ENCODE peak calls at places on chromosome 21, in six cellular contexts. Z, O, T, E, U and K are unnamed samples.

GRCh38 chr21:34046917-34047316 is 26.5 kb upstream of the MRPS6 start:
- DNase-seq in Z (no peak), O (no peak), T (no peak), E (no peak), U (no peak), K (no peak)

GRCh38 chr21:20875741-20876140 is 122.5 kb upstream of the NCAM2 start:
- DNase-seq in Z (no peak), O (no peak), T (no peak), E (no peak), U (no peak), K (no peak)

GRCh38 chr21:42392731-42393442 is 3.0 kb downstream of the TMPRSS3 start:
- DNase-seq in Z (peak), O (no peak), T (no peak), E (no peak), U (no peak), K (no peak)

GRCh38 chr21:43626390-43626789 is 32.9 kb downstream of the HSF2BP start:
- DNase-seq in Z (no peak), O (no peak), T (no peak), E (peak), U (peak), K (no peak)

GRCh38 chr21:14589855-14590563 is 43.9 kb upstream of the SAMSN1 start:
- DNase-seq in Z (no peak), O (no peak), T (no peak), E (no peak), U (no peak), K (no peak)

GRCh38 chr21:18334066-18334465 is 69.5 kb downstream of the TMPRSS15 start:
- DNase-seq in Z (no peak), O (no peak), T (no peak), E (no peak), U (no peak), K (no peak)

GRCh38 chr21:34126269-34126668 is 52.9 kb downstream of the MRPS6 start:
- DNase-seq in Z (no peak), O (no peak), T (no peak), E (no peak), U (peak), K (no peak)

GRCh38 chr21:29238967-29239289 is 59.8 kb upstream of the BACH1 start:
- DNase-seq in Z (no peak), O (no peak), T (no peak), E (no peak), U (peak), K (no peak)

GRCh38 chr21:33401617-33401967 is 1.6 kb upstream of the IFNGR2 start:
- DNase-seq in Z (no peak), O (no peak), T (no peak), E (no peak), U (no peak), K (no peak)

GRCh38 chr21:41805643-41806042 is 38.8 kb upstream of the RIPK4 start:
- DNase-seq in Z (no peak), O (no peak), T (no peak), E (no peak), U (no peak), K (no peak)

GRCh38 chr21:31115249-31115648 is 77.0 kb upstream of the KRTAP19-8 start:
- DNase-seq in Z (no peak), O (no peak), T (no peak), E (no peak), U (no peak), K (no peak)

GRCh38 chr21:29287383-29287782 is 11.3 kb upstream of the BACH1 start:
- DNase-seq in Z (no peak), O (no peak), T (no peak), E (no peak), U (no peak), K (no peak)

GRCh38 chr21:45549670-45550463 is 7.6 kb upstream of the SLC19A1 start:
- DNase-seq in Z (peak), O (no peak), T (no peak), E (no peak), U (no peak), K (no peak)